ENCODE peak calls at places on chromosomes 11 and 22, in five cellular contexts. I is astrocyte of the spinal cord; E is activated effector memory CD4-positive, alpha-beta T cell treated with anti-CD3 and anti-CD28 coated beads, Interleukin-2, amount 50 U/mL, for 16 hours; M is DMS153; V is activated CD4-positive, CD25-positive, alpha-beta regulatory T cell. G is an unnamed sample.
A peak's percentile ranks its signal among the peaks of the same experiment; 100 is the strongest.

GRCh38 chr11:96259053-96259837 is 83.8 kb downstream of the MAML2 start:
- DNase-seq in I (peak; percentile 67), E (no peak), M (no peak), V (no peak), G (no peak)

GRCh38 chr22:28711341-28711740 is 30.3 kb downstream of the CHEK2 start:
- DNase-seq in I (no peak), E (no peak), M (no peak), V (no peak), G (no peak)

GRCh38 chr22:32476804-32477203 is 2.2 kb downstream of the FBXO7 start:
- DNase-seq in I (no peak), E (no peak), M (no peak), V (no peak), G (no peak)

GRCh38 chr11:122679441-122679840 is 23.9 kb downstream of the UBASH3B start:
- DNase-seq in I (no peak), E (no peak), M (no peak), V (no peak), G (no peak)

GRCh38 chr22:39592104-39593060 is 21.8 kb downstream of the CACNA1I start:
- DNase-seq in I (peak; percentile 77), E (no peak), M (no peak), V (no peak), G (no peak)

GRCh38 chr11:69510471-69511357 is 29.3 kb downstream of the LINC01488 start:
- DNase-seq in I (peak; percentile 76), E (no peak), M (no peak), V (no peak), G (peak; percentile 54)

GRCh38 chr11:72001834-72002591 is 3.3 kb downstream of the IL18BP start:
- DNase-seq in I (peak; percentile 27), E (no peak), M (no peak), V (no peak), G (no peak)

GRCh38 chr11:70834277-70834940 is 418.0 kb downstream of the SHANK2 start:
- DNase-seq in I (no peak), E (no peak), M (no peak), V (no peak), G (no peak)

GRCh38 chr11:113806403-113806802 is 26.8 kb downstream of the CLDN25 start:
- DNase-seq in I (no peak), E (no peak), M (no peak), V (no peak), G (no peak)

GRCh38 chr22:25383278-25383820 is 163.9 kb downstream of the CRYBB2 start:
- DNase-seq in I (no peak), E (no peak), M (no peak), V (no peak), G (no peak)

GRCh38 chr11:60310407-60310998 is 16.6 kb upstream of the MS4A6E start:
- DNase-seq in I (no peak), E (no peak), M (no peak), V (no peak), G (no peak)

GRCh38 chr22:30262917-30263741 is 3.5 kb downstream of the OSM start:
- DNase-seq in I (peak; percentile 56), E (peak; percentile 93), M (no peak), V (peak; percentile 50), G (peak; percentile 84)

GRCh38 chr11:18066626-18067025 is 20.6 kb upstream of the TPH1 start:
- DNase-seq in I (no peak), E (no peak), M (no peak), V (no peak), G (no peak)

GRCh38 chr11:33065445-33066178 is 26.2 kb downstream of the TCP11L1 start:
- DNase-seq in I (peak; percentile 65), E (peak; percentile 88), M (peak; percentile 14), V (peak; percentile 52), G (peak; percentile 84)

GRCh38 chr11:79406376-79406775 is 34.5 kb downstream of the TENM4 start:
- DNase-seq in I (no peak), E (no peak), M (no peak), V (no peak), G (no peak)

GRCh38 chr22:45202333-45203149 is 38.2 kb downstream of the KIAA0930 start:
- DNase-seq in I (no peak), E (peak; percentile 63), M (no peak), V (no peak), G (no peak)

GRCh38 chr11:67032830-67033555 is 10.1 kb downstream of the SYT12 start:
- DNase-seq in I (peak; percentile 94), E (no peak), M (no peak), V (no peak), G (no peak)

GRCh38 chr22:46072030-46072881 is 78.1 kb upstream of the PPARA start:
- DNase-seq in I (peak; percentile 57), E (peak; percentile 80), M (no peak), V (no peak), G (peak; percentile 93)

GRCh38 chr22:42868751-42869251 is 11.7 kb upstream of the ARFGAP3 start:
- DNase-seq in I (peak; percentile 72), E (no peak), M (no peak), V (no peak), G (peak; percentile 85)

GRCh38 chr22:39197578-39197977 is 45.1 kb upstream of the CBX7 start:
- DNase-seq in I (no peak), E (no peak), M (no peak), V (no peak), G (no peak)

GRCh38 chr11:134252539-134253188 is 488 bp downstream of the THYN1 start:
- DNase-seq in I (no peak), E (peak; percentile 71), M (no peak), V (no peak), G (no peak)

GRCh38 chr22:50305658-50306566 is 1.5 kb downstream of the PLXNB2 start:
- DNase-seq in I (peak; percentile 89), E (no peak), M (peak; percentile 88), V (no peak), G (peak; percentile 94)

GRCh38 chr11:12200359-12201015 is 90.1 kb downstream of the MICAL2 start:
- DNase-seq in I (peak; percentile 72), E (peak; percentile 72), M (peak; percentile 69), V (no peak), G (peak; percentile 61)

GRCh38 chr11:2722955-2723354 is 23.2 kb upstream of the KCNQ1OT1 start:
- DNase-seq in I (no peak), E (no peak), M (no peak), V (no peak), G (no peak)

GRCh38 chr11:34348919-34349318 is 8.9 kb downstream of the ABTB2 start:
- DNase-seq in I (no peak), E (no peak), M (no peak), V (no peak), G (no peak)

GRCh38 chr22:46579751-46580449 is 40.3 kb upstream of the GRAMD4 start:
- DNase-seq in I (no peak), E (no peak), M (no peak), V (no peak), G (peak; percentile 63)

GRCh38 chr11:69775163-69775755 is at the start of gene FGF4:
- DNase-seq in I (no peak), E (no peak), M (no peak), V (no peak), G (no peak)

GRCh38 chr11:43987384-43988039 is 45.1 kb downstream of the C11orf96 start:
- DNase-seq in I (peak; percentile 85), E (no peak), M (no peak), V (no peak), G (peak; percentile 82)

GRCh38 chr11:35322321-35322979 is 96.9 kb downstream of the SLC1A2 start:
- DNase-seq in I (no peak), E (no peak), M (no peak), V (no peak), G (no peak)

GRCh38 chr22:49827853-49828598 is at the start of gene BRD1:
- DNase-seq in I (peak; percentile 51), E (peak; percentile 84), M (peak; percentile 31), V (peak; percentile 29), G (peak; percentile 82)

GRCh38 chr22:43635101-43635500 is 177.0 kb downstream of the EFCAB6 start:
- DNase-seq in I (no peak), E (no peak), M (no peak), V (no peak), G (no peak)

GRCh38 chr11:122202951-122203456 is 87.0 kb upstream of the BLID start:
- DNase-seq in I (peak; percentile 85), E (peak; percentile 69), M (no peak), V (no peak), G (peak; percentile 81)

G was measured in upper lobe of right lung.